ENCODE peak calls at places on chromosomes 4 and X, in eight cellular contexts. One of them, this sample, is unnamed.

GRCh38 chrX:40207626-40208025 is 109.9 kb upstream of the BCOR start:
- DNase-seq in brain microvascular endothelial cell: peak
- DNase-seq in A549: no peak
- DNase-seq in cardiac muscle cell: no peak
- DNase-seq in CD4-positive, CD25-positive, alpha-beta regulatory T cell: no peak
- DNase-seq in GM23248: peak
- DNase-seq in CD4-positive, alpha-beta T cell: no peak
- DNase-seq in trophoblast cell: no peak
- DNase-seq in this sample: no peak

GRCh38 chr4:115360441-115360840 is 247.0 kb upstream of the NDST4 start:
- DNase-seq in brain microvascular endothelial cell: no peak
- DNase-seq in A549: no peak
- DNase-seq in cardiac muscle cell: no peak
- DNase-seq in CD4-positive, CD25-positive, alpha-beta regulatory T cell: no peak
- DNase-seq in GM23248: peak
- DNase-seq in CD4-positive, alpha-beta T cell: no peak
- DNase-seq in trophoblast cell: no peak
- DNase-seq in this sample: no peak

GRCh38 chr4:158496030-158496741 is 25.5 kb upstream of the RXFP1 start:
- DNase-seq in brain microvascular endothelial cell: peak
- DNase-seq in A549: peak
- DNase-seq in cardiac muscle cell: peak
- DNase-seq in CD4-positive, CD25-positive, alpha-beta regulatory T cell: no peak
- DNase-seq in GM23248: peak
- DNase-seq in CD4-positive, alpha-beta T cell: no peak
- DNase-seq in trophoblast cell: peak
- DNase-seq in this sample: peak

GRCh38 chr4:46404961-46405360 is 15.0 kb upstream of the GABRA2 start:
- DNase-seq in brain microvascular endothelial cell: no peak
- DNase-seq in A549: no peak
- DNase-seq in cardiac muscle cell: peak
- DNase-seq in CD4-positive, CD25-positive, alpha-beta regulatory T cell: no peak
- DNase-seq in GM23248: no peak
- DNase-seq in CD4-positive, alpha-beta T cell: no peak
- DNase-seq in trophoblast cell: no peak
- DNase-seq in this sample: no peak

GRCh38 chr4:112859456-112860184 is 189.8 kb upstream of the ANK2 start:
- DNase-seq in brain microvascular endothelial cell: no peak
- DNase-seq in A549: no peak
- DNase-seq in cardiac muscle cell: no peak
- DNase-seq in CD4-positive, CD25-positive, alpha-beta regulatory T cell: no peak
- DNase-seq in GM23248: no peak
- DNase-seq in CD4-positive, alpha-beta T cell: no peak
- DNase-seq in trophoblast cell: no peak
- DNase-seq in this sample: no peak

GRCh38 chr4:139142097-139142496 is 34.9 kb downstream of the ELF2 start:
- DNase-seq in brain microvascular endothelial cell: no peak
- DNase-seq in A549: no peak
- DNase-seq in cardiac muscle cell: no peak
- DNase-seq in CD4-positive, CD25-positive, alpha-beta regulatory T cell: no peak
- DNase-seq in GM23248: no peak
- DNase-seq in CD4-positive, alpha-beta T cell: no peak
- DNase-seq in trophoblast cell: no peak
- DNase-seq in this sample: no peak

GRCh38 chrX:22629105-22629725 is 356.5 kb downstream of the CBLL2 start:
- DNase-seq in brain microvascular endothelial cell: peak
- DNase-seq in A549: no peak
- DNase-seq in cardiac muscle cell: peak
- DNase-seq in CD4-positive, CD25-positive, alpha-beta regulatory T cell: no peak
- DNase-seq in GM23248: peak
- DNase-seq in CD4-positive, alpha-beta T cell: no peak
- DNase-seq in trophoblast cell: no peak
- DNase-seq in this sample: no peak

GRCh38 chr4:79689735-79690134 is 281.7 kb upstream of the GK2 start:
- DNase-seq in brain microvascular endothelial cell: no peak
- DNase-seq in A549: no peak
- DNase-seq in cardiac muscle cell: no peak
- DNase-seq in CD4-positive, CD25-positive, alpha-beta regulatory T cell: no peak
- DNase-seq in GM23248: no peak
- DNase-seq in CD4-positive, alpha-beta T cell: no peak
- DNase-seq in trophoblast cell: no peak
- DNase-seq in this sample: no peak

GRCh38 chr4:179225594-179225993 is 1783.4 kb upstream of the AGA start:
- DNase-seq in brain microvascular endothelial cell: no peak
- DNase-seq in A549: no peak
- DNase-seq in cardiac muscle cell: no peak
- DNase-seq in CD4-positive, CD25-positive, alpha-beta regulatory T cell: no peak
- DNase-seq in GM23248: no peak
- DNase-seq in CD4-positive, alpha-beta T cell: no peak
- DNase-seq in trophoblast cell: no peak
- DNase-seq in this sample: no peak

GRCh38 chrX:123736333-123736921 is 3.6 kb upstream of the THOC2 start:
- DNase-seq in brain microvascular endothelial cell: peak
- DNase-seq in A549: peak
- DNase-seq in cardiac muscle cell: peak
- DNase-seq in CD4-positive, CD25-positive, alpha-beta regulatory T cell: no peak
- DNase-seq in GM23248: peak
- DNase-seq in CD4-positive, alpha-beta T cell: no peak
- DNase-seq in trophoblast cell: peak
- DNase-seq in this sample: no peak

GRCh38 chrX:63503541-63503940 is 152.4 kb upstream of the SPIN4 start:
- DNase-seq in brain microvascular endothelial cell: peak
- DNase-seq in A549: peak
- DNase-seq in cardiac muscle cell: peak
- DNase-seq in CD4-positive, CD25-positive, alpha-beta regulatory T cell: no peak
- DNase-seq in GM23248: peak
- DNase-seq in CD4-positive, alpha-beta T cell: no peak
- DNase-seq in trophoblast cell: no peak
- DNase-seq in this sample: no peak

GRCh38 chr4:138205531-138206233 is 36.5 kb downstream of the SLC7A11 start:
- DNase-seq in brain microvascular endothelial cell: no peak
- DNase-seq in A549: no peak
- DNase-seq in cardiac muscle cell: no peak
- DNase-seq in CD4-positive, CD25-positive, alpha-beta regulatory T cell: no peak
- DNase-seq in GM23248: no peak
- DNase-seq in CD4-positive, alpha-beta T cell: no peak
- DNase-seq in trophoblast cell: no peak
- DNase-seq in this sample: no peak

GRCh38 chr4:117773067-117773946 is 261.0 kb upstream of the NDST3 start:
- DNase-seq in brain microvascular endothelial cell: no peak
- DNase-seq in A549: no peak
- DNase-seq in cardiac muscle cell: no peak
- DNase-seq in CD4-positive, CD25-positive, alpha-beta regulatory T cell: no peak
- DNase-seq in GM23248: no peak
- DNase-seq in CD4-positive, alpha-beta T cell: no peak
- DNase-seq in trophoblast cell: no peak
- DNase-seq in this sample: no peak

GRCh38 chr4:66266035-66266434 is 595.7 kb upstream of the EPHA5 start:
- DNase-seq in brain microvascular endothelial cell: no peak
- DNase-seq in A549: no peak
- DNase-seq in cardiac muscle cell: no peak
- DNase-seq in CD4-positive, CD25-positive, alpha-beta regulatory T cell: no peak
- DNase-seq in GM23248: no peak
- DNase-seq in CD4-positive, alpha-beta T cell: no peak
- DNase-seq in trophoblast cell: no peak
- DNase-seq in this sample: no peak

GRCh38 chr4:70728096-70728495 is 6.3 kb downstream of the RUFY3 start:
- DNase-seq in brain microvascular endothelial cell: no peak
- DNase-seq in A549: no peak
- DNase-seq in cardiac muscle cell: no peak
- DNase-seq in CD4-positive, CD25-positive, alpha-beta regulatory T cell: no peak
- DNase-seq in GM23248: no peak
- DNase-seq in CD4-positive, alpha-beta T cell: no peak
- DNase-seq in trophoblast cell: no peak
- DNase-seq in this sample: no peak

GRCh38 chr4:126777649-126778048 is 855.1 kb upstream of the INTU start:
- DNase-seq in brain microvascular endothelial cell: peak
- DNase-seq in A549: no peak
- DNase-seq in cardiac muscle cell: peak
- DNase-seq in CD4-positive, CD25-positive, alpha-beta regulatory T cell: no peak
- DNase-seq in GM23248: peak
- DNase-seq in CD4-positive, alpha-beta T cell: no peak
- DNase-seq in trophoblast cell: no peak
- DNase-seq in this sample: no peak

GRCh38 chrX:3697701-3698279 is 15.7 kb downstream of the PRKX start:
- DNase-seq in brain microvascular endothelial cell: peak
- DNase-seq in A549: no peak
- DNase-seq in cardiac muscle cell: peak
- DNase-seq in CD4-positive, CD25-positive, alpha-beta regulatory T cell: no peak
- DNase-seq in GM23248: peak
- DNase-seq in CD4-positive, alpha-beta T cell: no peak
- DNase-seq in trophoblast cell: no peak
- DNase-seq in this sample: peak

GRCh38 chr4:10115657-10116624 is 658 bp downstream of the WDR1 start:
- DNase-seq in brain microvascular endothelial cell: no peak
- DNase-seq in A549: peak
- DNase-seq in cardiac muscle cell: peak
- DNase-seq in CD4-positive, CD25-positive, alpha-beta regulatory T cell: peak
- DNase-seq in GM23248: peak
- DNase-seq in CD4-positive, alpha-beta T cell: peak
- DNase-seq in trophoblast cell: peak
- DNase-seq in this sample: no peak

GRCh38 chrX:124228849-124229248 is 103.6 kb upstream of the TEX13D start:
- DNase-seq in brain microvascular endothelial cell: no peak
- DNase-seq in A549: no peak
- DNase-seq in cardiac muscle cell: no peak
- DNase-seq in CD4-positive, CD25-positive, alpha-beta regulatory T cell: no peak
- DNase-seq in GM23248: no peak
- DNase-seq in CD4-positive, alpha-beta T cell: no peak
- DNase-seq in trophoblast cell: no peak
- DNase-seq in this sample: no peak

GRCh38 chr4:88162636-88163035 is 4.2 kb upstream of the ABCG2 start:
- DNase-seq in brain microvascular endothelial cell: no peak
- DNase-seq in A549: no peak
- DNase-seq in cardiac muscle cell: no peak
- DNase-seq in CD4-positive, CD25-positive, alpha-beta regulatory T cell: no peak
- DNase-seq in GM23248: no peak
- DNase-seq in CD4-positive, alpha-beta T cell: no peak
- DNase-seq in trophoblast cell: no peak
- DNase-seq in this sample: no peak
- H3K27ac ChIP-seq in brain microvascular endothelial cell: no peak
- H3K27ac ChIP-seq in A549: no peak
- H3K27ac ChIP-seq in cardiac muscle cell: no peak
- H3K27ac ChIP-seq in CD4-positive, CD25-positive, alpha-beta regulatory T cell: no peak
- H3K27ac ChIP-seq in GM23248: no peak
- H3K27ac ChIP-seq in CD4-positive, alpha-beta T cell: no peak
- H3K27ac ChIP-seq in trophoblast cell: peak
- H3K27ac ChIP-seq in this sample: no peak

GRCh38 chr4:121353213-121353612 is 27.6 kb downstream of the QRFPR start:
- DNase-seq in brain microvascular endothelial cell: no peak
- DNase-seq in A549: no peak
- DNase-seq in cardiac muscle cell: peak
- DNase-seq in CD4-positive, CD25-positive, alpha-beta regulatory T cell: no peak
- DNase-seq in GM23248: no peak
- DNase-seq in CD4-positive, alpha-beta T cell: no peak
- DNase-seq in trophoblast cell: no peak
- DNase-seq in this sample: no peak
- H3K27ac ChIP-seq in brain microvascular endothelial cell: no peak
- H3K27ac ChIP-seq in A549: no peak
- H3K27ac ChIP-seq in cardiac muscle cell: no peak
- H3K27ac ChIP-seq in CD4-positive, CD25-positive, alpha-beta regulatory T cell: no peak
- H3K27ac ChIP-seq in GM23248: no peak
- H3K27ac ChIP-seq in CD4-positive, alpha-beta T cell: no peak
- H3K27ac ChIP-seq in trophoblast cell: no peak
- H3K27ac ChIP-seq in this sample: no peak

GRCh38 chr4:186840771-186841301 is 117.2 kb upstream of the FAT1 start:
- DNase-seq in brain microvascular endothelial cell: no peak
- DNase-seq in A549: no peak
- DNase-seq in cardiac muscle cell: no peak
- DNase-seq in CD4-positive, CD25-positive, alpha-beta regulatory T cell: no peak
- DNase-seq in GM23248: peak
- DNase-seq in CD4-positive, alpha-beta T cell: no peak
- DNase-seq in trophoblast cell: no peak
- DNase-seq in this sample: peak
- H3K27ac ChIP-seq in brain microvascular endothelial cell: no peak
- H3K27ac ChIP-seq in A549: peak
- H3K27ac ChIP-seq in cardiac muscle cell: no peak
- H3K27ac ChIP-seq in CD4-positive, CD25-positive, alpha-beta regulatory T cell: no peak
- H3K27ac ChIP-seq in GM23248: no peak
- H3K27ac ChIP-seq in CD4-positive, alpha-beta T cell: no peak
- H3K27ac ChIP-seq in trophoblast cell: no peak
- H3K27ac ChIP-seq in this sample: no peak

DNA sequence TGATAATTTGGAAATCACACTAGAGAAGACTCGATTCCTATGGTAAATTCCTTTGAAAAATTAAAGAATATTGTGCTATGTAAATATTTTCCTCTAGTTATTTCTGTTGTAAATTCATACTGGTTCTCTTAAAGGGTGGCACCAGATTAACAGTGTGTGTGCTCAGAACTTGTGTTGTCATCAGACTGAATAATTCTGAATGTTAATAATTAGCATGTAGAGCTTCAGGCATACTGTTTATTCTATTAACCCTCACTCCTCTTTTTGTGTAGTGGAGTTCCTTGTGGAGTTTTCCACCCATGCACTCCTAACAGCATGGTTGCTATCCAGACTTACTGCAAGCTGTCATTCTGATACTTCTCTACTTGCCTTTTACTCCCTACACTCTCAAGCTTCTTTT is 29.8 kb upstream of the RTL8A start:
- DNase-seq in brain microvascular endothelial cell: no peak
- DNase-seq in A549: no peak
- DNase-seq in cardiac muscle cell: no peak
- DNase-seq in CD4-positive, CD25-positive, alpha-beta regulatory T cell: no peak
- DNase-seq in GM23248: no peak
- DNase-seq in CD4-positive, alpha-beta T cell: no peak
- DNase-seq in trophoblast cell: no peak
- DNase-seq in this sample: no peak
- H3K27ac ChIP-seq in brain microvascular endothelial cell: no peak
- H3K27ac ChIP-seq in A549: no peak
- H3K27ac ChIP-seq in cardiac muscle cell: no peak
- H3K27ac ChIP-seq in CD4-positive, CD25-positive, alpha-beta regulatory T cell: no peak
- H3K27ac ChIP-seq in GM23248: no peak
- H3K27ac ChIP-seq in CD4-positive, alpha-beta T cell: no peak
- H3K27ac ChIP-seq in trophoblast cell: no peak
- H3K27ac ChIP-seq in this sample: no peak

DNA sequence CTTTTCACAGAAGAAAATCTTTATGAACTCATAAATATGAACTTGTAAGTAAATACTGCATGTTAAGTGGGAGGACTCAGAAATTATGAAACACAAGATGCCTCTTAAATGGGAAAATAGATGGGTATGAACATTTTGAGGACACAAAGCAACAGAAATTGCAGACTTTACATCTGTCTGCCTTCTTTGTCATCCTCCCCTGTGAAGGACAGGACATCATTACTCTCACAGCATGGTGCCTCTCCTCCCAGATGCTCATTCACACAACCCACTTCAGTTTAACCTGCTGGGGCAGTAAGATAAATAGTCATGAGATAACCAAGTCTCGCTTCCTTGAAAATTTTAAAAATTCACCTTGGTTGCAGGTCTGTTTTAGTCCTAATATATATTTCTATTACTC is 144.5 kb downstream of the APBB2 start:
- DNase-seq in brain microvascular endothelial cell: no peak
- DNase-seq in A549: no peak
- DNase-seq in cardiac muscle cell: no peak
- DNase-seq in CD4-positive, CD25-positive, alpha-beta regulatory T cell: no peak
- DNase-seq in GM23248: no peak
- DNase-seq in CD4-positive, alpha-beta T cell: no peak
- DNase-seq in trophoblast cell: no peak
- DNase-seq in this sample: no peak
- H3K27ac ChIP-seq in brain microvascular endothelial cell: no peak
- H3K27ac ChIP-seq in A549: no peak
- H3K27ac ChIP-seq in cardiac muscle cell: no peak
- H3K27ac ChIP-seq in CD4-positive, CD25-positive, alpha-beta regulatory T cell: no peak
- H3K27ac ChIP-seq in GM23248: no peak
- H3K27ac ChIP-seq in CD4-positive, alpha-beta T cell: no peak
- H3K27ac ChIP-seq in trophoblast cell: no peak
- H3K27ac ChIP-seq in this sample: no peak

This sample was measured in heart right ventricle.